ENCODE peak calls at places on chromosomes 1 and 21, in five cellular contexts. X is A549, G is IMR-90, R is H1, N is HepG2. H is an unnamed sample.

GRCh38 chr1:6090288-6090687 is 44.6 kb downstream of the KCNAB2 start:
- DNase-seq in G (no peak), R (no peak), X (no peak), N (no peak), H (no peak)

GRCh38 chr1:60573726-60574409 is 500.3 kb upstream of the C1orf87 start:
- DNase-seq in R (no peak), X (no peak), G (no peak), N (peak), H (no peak)

GRCh38 chr1:87104945-87105344 is 190.5 kb downstream of the HS2ST1 start:
- DNase-seq in R (no peak), X (no peak), N (no peak), G (no peak), H (no peak)

GRCh38 chr1:222084996-222085395 is 343.1 kb upstream of the DUSP10 start:
- DNase-seq in G (peak), N (no peak), X (no peak), R (no peak), H (no peak)

GRCh38 chr21:30924171-30924680 is 42.8 kb upstream of the KRTAP11-1 start:
- DNase-seq in N (no peak), G (no peak), X (no peak), R (no peak), H (no peak)

GRCh38 chr1:229370601-229371021 is 27.8 kb upstream of the CCSAP start:
- DNase-seq in G (no peak), X (no peak), R (no peak), N (no peak), H (no peak)

GRCh38 chr1:113201560-113201959 is 128.6 kb downstream of the LRIG2 start:
- DNase-seq in X (no peak), R (no peak), G (no peak), N (no peak), H (no peak)

GRCh38 chr1:205369621-205370230 is 13.0 kb upstream of the KLHDC8A start:
- DNase-seq in G (peak), X (no peak), N (no peak), R (no peak), H (no peak)

GRCh38 chr1:54543729-54544496 is 4.1 kb upstream of the ACOT11 start:
- DNase-seq in X (no peak), N (no peak), G (peak), R (no peak), H (no peak)

GRCh38 chr1:234579967-234580366 is 30.0 kb downstream of the IRF2BP2 start:
- DNase-seq in N (no peak), G (no peak), X (peak), R (no peak), H (peak)

GRCh38 chr1:87132664-87133000 is 196.0 kb upstream of the LMO4 start:
- DNase-seq in X (no peak), G (no peak), N (no peak), R (no peak), H (no peak)

GRCh38 chr1:235902638-235903542 is 36.2 kb upstream of the LYST start:
- DNase-seq in N (no peak), R (no peak), X (peak), G (peak), H (no peak)

GRCh38 chr1:117051224-117052064 is 8.7 kb upstream of the TTF2 start:
- DNase-seq in G (no peak), X (no peak), R (no peak), N (no peak), H (no peak)

GRCh38 chr1:14259191-14259757 is 339.2 kb upstream of the KAZN start:
- DNase-seq in G (no peak), R (no peak), X (no peak), N (no peak), H (no peak)

GRCh38 chr1:163922743-163923186 is 601.0 kb downstream of the NUF2 start:
- DNase-seq in G (no peak), X (no peak), R (no peak), N (no peak), H (no peak)

GRCh38 chr1:67752306-67752705 is 67.3 kb downstream of the GADD45A start:
- DNase-seq in R (no peak), X (no peak), N (no peak), G (no peak), H (no peak)

GRCh38 chr1:61441723-61442262 is 283.1 kb downstream of the TM2D1 start:
- DNase-seq in N (no peak), R (no peak), G (no peak), X (no peak), H (no peak)

GRCh38 chr1:87329756-87330200 is 1.1 kb downstream of the LMO4 start:
- DNase-seq in N (no peak), R (no peak), X (no peak), G (peak), H (no peak)

GRCh38 chr21:34926784-34927548 is 122.1 kb downstream of the RUNX1 start:
- DNase-seq in N (peak), G (peak), X (no peak), R (no peak), H (peak)

GRCh38 chr1:1198423-1199140 is 7.8 kb downstream of the TNFRSF18 start:
- DNase-seq in G (no peak), X (no peak), N (no peak), R (no peak), H (no peak)
- TF ChIP-seq MAFK in G (no peak), X (no peak), N (no peak), R (no peak), H (no peak)

DNA sequence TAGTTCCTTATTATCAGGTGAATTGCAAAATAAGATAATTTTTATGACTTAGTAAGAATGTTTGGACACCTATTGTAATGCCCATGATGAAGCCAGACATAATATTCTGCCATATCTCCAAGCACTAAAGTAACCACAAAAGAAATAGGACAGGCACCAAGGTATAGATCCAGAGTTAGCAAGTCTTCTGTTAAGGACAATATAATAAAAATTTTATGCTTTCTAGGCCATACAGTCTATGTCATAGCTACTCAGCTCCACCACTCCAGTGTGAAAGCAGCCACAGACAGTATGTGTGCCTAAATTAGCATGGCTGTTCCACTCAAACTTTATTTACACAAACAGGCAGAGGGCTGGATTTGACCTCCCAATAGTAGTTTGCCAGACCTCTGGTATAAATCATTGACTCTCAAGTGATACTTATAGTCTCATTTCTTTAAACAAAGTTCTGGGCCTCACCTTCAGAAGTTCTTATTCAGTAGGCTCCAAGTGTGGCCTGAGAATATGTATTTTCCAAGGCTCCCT is 88.3 kb downstream of the SCMH1 start:
- DNase-seq in R (no peak), X (no peak), N (no peak), G (no peak), H (no peak)
- TF ChIP-seq MAFK in R (no peak), X (no peak), N (no peak), G (no peak), H (no peak)

GRCh38 chr1:34865573-34865972 is 6.0 kb upstream of the SMIM12 start:
- DNase-seq in R (no peak), G (no peak), X (no peak), N (no peak), H (no peak)
- TF ChIP-seq MAFK in R (no peak), G (no peak), X (no peak), N (no peak), H (no peak)

GRCh38 chr21:32279377-32279680 is 480 bp upstream of the MIS18A start:
- DNase-seq in N (no peak), X (no peak), G (no peak), R (no peak), H (no peak)

GRCh38 chr21:32278518-32279376 is at the start of gene MIS18A:
- DNase-seq in N (peak), G (peak), R (peak), X (peak), H (peak)

GRCh38 chr21:32276671-32277070 is 2.2 kb downstream of the MIS18A start:
- DNase-seq in X (no peak), R (no peak), G (no peak), N (peak), H (no peak)

GRCh38 chr21:32281531-32281930 is 2.7 kb upstream of the MIS18A start:
- DNase-seq in N (no peak), X (no peak), G (no peak), R (no peak), H (no peak)

DNA sequence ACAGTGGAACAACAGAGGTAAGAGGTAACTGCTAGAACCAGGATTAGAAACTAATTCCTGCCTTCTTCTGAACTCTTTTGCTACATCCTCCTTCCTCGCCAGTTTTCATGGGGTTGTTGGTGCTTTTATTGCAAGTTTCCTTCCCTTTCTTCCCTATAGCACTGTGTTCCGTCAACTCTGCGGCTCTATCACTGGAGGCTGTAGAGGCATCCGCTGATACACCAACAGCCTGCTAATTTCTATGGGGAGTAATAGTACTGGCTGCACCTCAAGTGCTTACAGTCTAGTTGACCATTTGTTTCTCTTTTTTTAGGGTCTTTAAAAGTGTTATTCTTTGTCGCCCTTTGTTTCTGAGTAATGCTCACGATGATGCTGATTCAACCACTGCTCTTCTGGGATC is 781 bp downstream of the MIS18A start:
- DNase-seq in N (no peak), R (no peak), G (no peak), X (no peak), H (no peak)
- TF ChIP-seq MAFK in N (no peak), R (no peak), G (no peak), X (no peak), H (no peak)

H was measured in K562.